ENCODE peak calls at places on chromosomes 4 and X, in seven cellular contexts. H is hepatocyte, C is neural progenitor cell, B is OCI-LY7, J is HCT116, P is SK-N-SH, U is MM.1S. I is an unnamed sample.

GRCh38 chr4:38068107-38068506 is 107.9 kb downstream of the PTTG2 start:
- DNase-seq in J (no peak), P (no peak), C (no peak), U (no peak), H (no peak), B (no peak), I (no peak)

GRCh38 chr4:117134386-117134785 is 49.0 kb upstream of the TRAM1L1 start:
- DNase-seq in J (peak), B (no peak), H (peak), U (peak), C (peak), P (peak), I (peak)

GRCh38 chrX:103441878-103442535 is 65.7 kb downstream of the BEX3 start:
- DNase-seq in B (no peak), U (no peak), C (no peak), H (no peak), P (no peak), J (no peak), I (no peak)

GRCh38 chr4:48603366-48604003 is 113.4 kb downstream of the ZAR1 start:
- DNase-seq in U (no peak), B (no peak), H (peak), C (no peak), J (no peak), P (no peak), I (peak)

GRCh38 chrX:38816158-38816557 is 14.9 kb downstream of the MID1IP1 start:
- DNase-seq in H (no peak), B (no peak), J (no peak), P (no peak), U (no peak), C (no peak), I (no peak)

GRCh38 chrX:41332408-41332987 is 1.5 kb upstream of the DDX3X start:
- DNase-seq in U (peak), H (peak), J (no peak), C (no peak), B (peak), P (no peak), I (no peak)

GRCh38 chrX:38879631-38880220 is 78.5 kb downstream of the MID1IP1 start:
- DNase-seq in C (no peak), H (no peak), B (peak), U (peak), J (no peak), P (no peak), I (peak)

GRCh38 chr4:148092316-148093014 is 349.7 kb downstream of the NR3C2 start:
- DNase-seq in B (no peak), C (no peak), U (no peak), P (no peak), H (no peak), J (no peak), I (no peak)

GRCh38 chr4:7460591-7460990 is 25.9 kb upstream of the PSAPL1 start:
- DNase-seq in B (no peak), U (no peak), C (no peak), H (no peak), J (no peak), P (peak), I (no peak)

DNA sequence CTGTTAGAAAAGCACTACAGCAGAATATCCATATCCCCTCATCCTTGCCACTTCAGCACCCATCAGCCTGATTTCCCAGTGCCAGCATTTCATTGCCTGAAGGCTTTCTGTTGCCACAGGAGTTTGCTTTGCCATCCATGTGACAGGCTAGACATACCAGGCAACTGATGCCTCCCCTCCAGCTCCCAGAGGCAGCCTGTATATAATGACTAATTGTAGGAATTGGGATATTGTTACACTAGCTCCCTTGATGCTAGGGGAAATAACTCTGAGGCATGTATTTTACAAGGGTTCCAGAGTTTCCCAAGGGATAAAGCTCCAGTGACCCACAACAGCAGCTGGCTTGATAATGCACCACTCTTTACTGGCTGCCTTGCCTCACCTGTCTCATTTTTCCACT is 608.0 kb upstream of the FTHL17 start:
- DNase-seq in C (no peak), B (no peak), U (no peak), P (no peak), J (no peak), H (no peak), I (no peak)
- TF ChIP-seq EZH2phosphoT487 in C (no peak), B (no peak), U (no peak), P (no peak), J (no peak), H (no peak), I (no peak)

DNA sequence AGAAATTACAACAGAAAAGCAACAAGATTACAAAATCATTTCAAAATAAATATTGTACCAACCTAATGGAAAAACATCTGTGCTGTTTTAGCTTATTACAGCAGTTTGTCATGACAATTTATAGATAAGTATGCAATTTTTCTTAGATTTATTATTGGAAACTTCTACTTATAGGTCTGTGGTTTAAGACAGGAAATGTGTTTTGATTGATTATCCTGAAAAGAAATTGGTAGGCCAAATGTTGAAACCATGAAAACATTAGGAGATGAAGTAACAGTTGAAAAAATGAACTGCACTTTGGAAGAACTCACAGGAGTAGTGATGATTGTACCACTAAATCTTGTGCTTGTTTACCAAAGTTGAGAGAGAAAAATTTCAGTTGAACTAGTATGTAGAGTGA is 162.2 kb upstream of the GIMD1 start:
- DNase-seq in J (no peak), P (no peak), C (no peak), B (no peak), H (no peak), U (no peak), I (no peak)
- TF ChIP-seq EZH2phosphoT487 in J (no peak), P (no peak), C (no peak), B (no peak), H (no peak), U (no peak), I (no peak)

GRCh38 chrX:96314974-96315373 is 369.7 kb upstream of the DIAPH2 start:
- DNase-seq in J (no peak), C (no peak), P (no peak), U (no peak), H (no peak), B (no peak), I (peak)
- TF ChIP-seq EZH2phosphoT487 in J (no peak), C (no peak), P (no peak), U (no peak), H (no peak), B (no peak), I (no peak)

DNA sequence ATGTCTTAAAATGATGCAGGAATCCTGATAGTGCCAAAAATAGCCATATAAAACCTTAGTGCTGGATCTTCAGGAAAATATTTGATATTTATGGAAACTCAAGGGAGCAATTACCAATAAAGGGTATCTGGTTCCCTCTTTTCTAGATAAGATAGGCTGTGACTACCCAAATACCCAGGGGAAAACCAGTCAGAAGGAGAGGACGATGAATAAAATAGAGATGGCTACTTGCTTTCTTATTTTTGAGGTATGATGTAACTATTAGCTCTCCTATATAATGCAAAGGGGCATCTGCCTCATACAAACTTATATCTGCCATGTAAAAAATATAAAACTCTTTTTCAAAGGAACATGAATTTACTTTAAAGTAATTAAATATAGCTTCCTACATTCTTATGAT is 23.4 kb upstream of the COX18 start:
- DNase-seq in H (no peak), B (no peak), C (no peak), U (no peak), P (no peak), J (no peak), I (no peak)
- TF ChIP-seq EZH2phosphoT487 in H (no peak), B (no peak), C (no peak), U (no peak), P (no peak), J (no peak), I (no peak)

I was measured in PC-3.